ENCODE peak calls at places on chromosomes 1 and 21, in ten cellular contexts. M, Y, X, B, T, U, E, F, A and Q are unnamed samples.

GRCh38 chr1:4657920-4658585 is 3.6 kb downstream of the AJAP1 start:
- DNase-seq in M (no peak), Y (no peak), X (no peak), B (no peak), T (no peak), U (no peak), E (no peak), F (no peak), A (no peak), Q (no peak)

GRCh38 chr1:185293967-185294542 is 23.0 kb downstream of the IVNS1ABP start:
- DNase-seq in M (no peak), Y (no peak), X (no peak), B (no peak), T (no peak), U (no peak), E (no peak), F (no peak), A (no peak), Q (no peak)

GRCh38 chr1:28835237-28835650 is 23.3 kb downstream of the OPRD1 start:
- DNase-seq in M (no peak), Y (no peak), X (no peak), B (no peak), T (no peak), U (no peak), E (no peak), F (no peak), A (no peak), Q (no peak)

GRCh38 chr1:960371-961131 is at the start of gene KLHL17:
- DNase-seq in M (peak; percentile 68), Y (no peak), X (peak; percentile 78), B (no peak), T (no peak), U (peak; percentile 46), E (no peak), F (peak; percentile 83), A (peak; percentile 69), Q (peak; percentile 70)

GRCh38 chr1:157442065-157442464 is 110.2 kb downstream of the FCRL5 start:
- DNase-seq in M (no peak), Y (no peak), X (no peak), B (no peak), T (no peak), U (no peak), E (no peak), F (no peak), A (no peak), Q (no peak)

GRCh38 chr1:183493540-183494245 is 21.4 kb downstream of the SMG7 start:
- DNase-seq in M (no peak), Y (no peak), X (peak; percentile 39), B (no peak), T (no peak), U (no peak), E (no peak), F (no peak), A (peak; percentile 19), Q (no peak)

GRCh38 chr21:31191553-31191952 is 152.5 kb downstream of the TIAM1 start:
- DNase-seq in M (no peak), Y (no peak), X (no peak), B (no peak), T (no peak), U (no peak), E (no peak), F (no peak), A (no peak), Q (no peak)

GRCh38 chr1:20691872-20692271 is 25.9 kb downstream of the KIF17 start:
- DNase-seq in M (no peak), Y (no peak), X (no peak), B (no peak), T (no peak), U (no peak), E (no peak), F (no peak), A (no peak), Q (no peak)

GRCh38 chr1:22053018-22053860 is 730 bp downstream of the CDC42 start:
- DNase-seq in M (peak; percentile 33), Y (peak; percentile 36), X (peak; percentile 64), B (no peak), T (peak; percentile 53), U (peak; percentile 41), E (peak; percentile 78), F (peak; percentile 65), A (peak; percentile 87), Q (peak; percentile 66)

GRCh38 chr1:22053861-22054770 is 1.6 kb downstream of the CDC42 start:
- DNase-seq in M (no peak), Y (no peak), X (no peak), B (no peak), T (no peak), U (no peak), E (no peak), F (no peak), A (peak; percentile 67), Q (no peak)

GRCh38 chr1:22050330-22050729 is 2.2 kb upstream of the CDC42 start:
- DNase-seq in M (no peak), Y (no peak), X (no peak), B (no peak), T (no peak), U (no peak), E (no peak), F (no peak), A (no peak), Q (no peak)

GRCh38 chr1:22052115-22053017 is at the start of gene CDC42:
- DNase-seq in M (peak; percentile 95), Y (peak; percentile 89), X (peak; percentile 98), B (peak; percentile 88), T (peak; percentile 90), U (peak; percentile 97), E (peak; percentile 99), F (peak; percentile 98), A (peak; percentile 96), Q (peak; percentile 98)

DNA sequence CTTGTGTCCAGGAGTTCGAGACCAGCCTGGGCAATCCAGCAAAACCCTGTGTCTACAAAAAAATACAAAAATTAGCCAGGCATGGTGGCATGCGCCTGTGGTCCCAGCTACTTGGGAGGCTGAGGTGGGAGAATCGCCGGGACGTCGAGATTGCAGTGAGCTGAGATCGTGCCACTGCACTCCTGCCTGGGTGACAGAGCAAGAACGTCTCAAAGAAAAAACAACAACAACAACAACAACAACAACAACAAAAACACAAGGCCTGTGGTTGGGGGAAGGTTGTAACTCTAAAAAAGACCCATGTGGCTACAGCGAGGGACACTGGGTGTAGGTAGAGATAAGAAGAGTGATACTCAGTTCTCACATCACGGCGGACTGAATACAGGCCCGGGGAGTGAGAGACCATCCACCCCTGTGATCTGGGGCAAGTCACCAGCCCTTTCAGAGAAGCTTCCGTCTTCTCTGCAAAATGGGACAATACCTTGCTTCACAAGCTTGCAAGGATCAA is 848 bp upstream of the CDC42 start:
- DNase-seq in M (no peak), Y (no peak), X (no peak), B (no peak), T (no peak), U (no peak), E (no peak), F (no peak), A (no peak), Q (no peak)
- H3K27ac ChIP-seq in M (no peak overlapping the region), Y (no peak overlapping the region), X (no peak overlapping the region), B (no peak overlapping the region), T (no peak overlapping the region), U (no peak overlapping the region), E (no peak overlapping the region), F (peak overlapping the region; percentile 100), A (no peak overlapping the region), Q (no peak overlapping the region)

GRCh38 chr1:24348196-24348595 is 29.0 kb downstream of the GRHL3 start:
- DNase-seq in M (no peak), Y (no peak), X (no peak), B (no peak), T (no peak), U (no peak), E (no peak), F (no peak), A (no peak), Q (no peak)

GRCh38 chr1:24343412-24344089 is 24.4 kb downstream of the GRHL3 start:
- DNase-seq in M (no peak), Y (no peak), X (no peak), B (no peak), T (no peak), U (peak; percentile 72), E (no peak), F (no peak), A (no peak), Q (no peak)

GRCh38 chr1:24344090-24344742 is 25.1 kb downstream of the GRHL3 start:
- DNase-seq in M (no peak), Y (no peak), X (no peak), B (no peak), T (no peak), U (no peak), E (no peak), F (no peak), A (peak; percentile 44), Q (no peak)

GRCh38 chr1:24347159-24347931 is 28.2 kb downstream of the GRHL3 start:
- DNase-seq in M (no peak), Y (no peak), X (no peak), B (no peak), T (no peak), U (no peak), E (no peak), F (no peak), A (no peak), Q (no peak)

GRCh38 chr1:24345334-24345733 is 26.2 kb downstream of the GRHL3 start:
- DNase-seq in M (no peak), Y (no peak), X (no peak), B (no peak), T (no peak), U (peak; percentile 48), E (no peak), F (no peak), A (no peak), Q (no peak)
- H3K27ac ChIP-seq in M (no peak overlapping the region), Y (no peak overlapping the region), X (no peak overlapping the region), B (no peak overlapping the region), T (no peak overlapping the region), U (no peak overlapping the region), E (no peak overlapping the region), F (no peak overlapping the region), A (no peak overlapping the region), Q (no peak overlapping the region)

DNA sequence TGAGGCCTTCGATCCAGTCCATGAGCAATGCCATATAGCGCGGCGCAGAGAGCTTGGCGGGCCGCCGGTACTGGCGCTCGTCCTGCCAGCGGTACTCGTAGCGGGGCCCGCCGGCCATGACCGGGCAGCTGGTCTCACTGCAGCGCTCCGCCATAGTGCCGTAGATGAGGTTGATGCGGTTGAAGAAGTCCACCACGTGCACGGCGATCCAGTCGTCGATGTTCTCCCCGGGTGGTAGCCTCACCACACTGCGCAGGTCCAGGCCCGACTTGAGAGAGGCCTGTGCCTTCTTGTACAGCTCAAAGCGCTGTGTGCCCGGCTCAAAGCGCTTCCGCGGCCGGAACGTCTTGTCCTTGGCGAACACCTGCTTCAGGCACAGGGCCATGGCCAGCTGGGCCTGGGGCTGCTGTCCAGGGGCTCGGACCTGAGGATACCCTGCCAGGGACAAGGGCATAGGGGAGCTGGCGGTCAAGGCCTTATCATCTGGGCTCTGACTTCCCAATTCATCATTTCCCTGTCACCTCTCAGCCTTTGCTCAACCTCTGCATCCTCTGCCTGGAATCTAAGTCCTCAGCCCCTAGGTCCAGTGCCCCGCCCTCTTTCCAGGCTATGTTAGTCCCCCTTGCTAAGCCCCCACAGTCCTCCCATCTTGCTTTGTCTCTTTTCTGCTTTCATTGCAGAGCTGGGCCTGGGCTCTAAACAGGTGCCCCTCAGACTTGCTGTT is 3.5 kb downstream of the MOB3C start:
- DNase-seq in M (no peak), Y (no peak), X (no peak), B (no peak), T (peak; percentile 37), U (no peak), E (peak; percentile 60), F (no peak), A (no peak), Q (no peak)
- H3K27ac ChIP-seq in M (no peak overlapping the region), Y (peak overlapping the region; percentile 52), X (peak overlapping the region; percentile 63), B (peak overlapping the region; percentile 64), T (peak overlapping the region; percentile 86), U (peak overlapping the region; percentile 72), E (peak overlapping the region; percentile 74), F (peak overlapping the region; percentile 90), A (peak overlapping the region; percentile 8), Q (no peak overlapping the region)

DNA sequence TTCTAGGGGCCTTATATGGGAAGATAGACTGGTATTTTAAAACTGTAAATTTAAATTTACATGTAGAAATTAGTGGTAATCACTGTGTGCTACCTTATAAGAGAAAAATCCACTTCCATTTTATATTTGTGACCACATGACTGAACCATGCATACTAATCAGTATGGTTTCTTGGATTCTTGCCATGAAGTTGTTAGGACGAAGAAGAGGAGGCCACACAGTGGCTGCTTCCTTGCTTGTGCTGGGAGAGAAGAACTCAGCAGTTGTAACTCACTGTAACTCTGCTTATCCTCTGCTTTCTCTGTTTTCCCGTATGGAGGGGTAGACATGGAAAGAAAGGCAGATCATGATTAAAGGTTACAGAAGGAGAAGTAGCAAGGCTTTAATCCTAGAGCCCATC is 32.3 kb downstream of the KCTD3 start:
- DNase-seq in M (no peak), Y (no peak), X (no peak), B (no peak), T (no peak), U (no peak), E (no peak), F (no peak), A (peak; percentile 73), Q (no peak)
- H3K27ac ChIP-seq in M (no peak overlapping the region), Y (no peak overlapping the region), X (no peak overlapping the region), B (no peak overlapping the region), T (peak overlapping the region; percentile 4), U (no peak overlapping the region), E (no peak overlapping the region), F (peak overlapping the region; percentile 13), A (no peak overlapping the region), Q (no peak overlapping the region)